ENCODE peak calls at places on chromosomes 1 and 21, in six cellular contexts. One of them, this sample, is unnamed. For H3K4me1, the result is how much of the 10 kb centered on the place peaks cover.

GRCh38 chr1:234836045-234836681 is 226.2 kb upstream of the IRF2BP2 start:
- DNase-seq in upper lobe of left lung: peak
- DNase-seq in OCI-LY7: no peak
- DNase-seq in sigmoid colon: no peak
- DNase-seq in heart left ventricle: no peak
- DNase-seq in psoas muscle: no peak
- DNase-seq in this sample: peak

GRCh38 chr21:19246018-19246417 is 842.4 kb upstream of the TMPRSS15 start:
- DNase-seq in upper lobe of left lung: no peak
- DNase-seq in OCI-LY7: no peak
- DNase-seq in sigmoid colon: no peak
- DNase-seq in heart left ventricle: no peak
- DNase-seq in psoas muscle: no peak
- DNase-seq in this sample: no peak

GRCh38 chr1:98565951-98566350 is 95.6 kb upstream of the SNX7 start:
- DNase-seq in upper lobe of left lung: no peak
- DNase-seq in OCI-LY7: no peak
- DNase-seq in sigmoid colon: no peak
- DNase-seq in heart left ventricle: no peak
- DNase-seq in psoas muscle: no peak
- DNase-seq in this sample: no peak

GRCh38 chr1:32031578-32032286 is 18.1 kb downstream of the KHDRBS1 start:
- DNase-seq in upper lobe of left lung: no peak
- DNase-seq in OCI-LY7: no peak
- DNase-seq in sigmoid colon: no peak
- DNase-seq in heart left ventricle: no peak
- DNase-seq in psoas muscle: no peak
- DNase-seq in this sample: no peak

GRCh38 chr1:199029855-199030254 is 391.0 kb downstream of the PTPRC start:
- DNase-seq in upper lobe of left lung: no peak
- DNase-seq in OCI-LY7: no peak
- DNase-seq in sigmoid colon: no peak
- DNase-seq in heart left ventricle: no peak
- DNase-seq in psoas muscle: no peak
- DNase-seq in this sample: no peak

GRCh38 chr1:197868751-197869501 is 33.5 kb upstream of the C1orf53 start:
- DNase-seq in upper lobe of left lung: peak
- DNase-seq in OCI-LY7: peak
- DNase-seq in sigmoid colon: no peak
- DNase-seq in heart left ventricle: no peak
- DNase-seq in psoas muscle: no peak
- DNase-seq in this sample: no peak

GRCh38 chr1:46277658-46278373 is 25.6 kb downstream of the LRRC41 start:
- DNase-seq in upper lobe of left lung: no peak
- DNase-seq in OCI-LY7: no peak
- DNase-seq in sigmoid colon: no peak
- DNase-seq in heart left ventricle: no peak
- DNase-seq in psoas muscle: no peak
- DNase-seq in this sample: no peak

GRCh38 chr1:34140011-34140676 is 24.9 kb downstream of the CSMD2 start:
- DNase-seq in upper lobe of left lung: no peak
- DNase-seq in OCI-LY7: no peak
- DNase-seq in sigmoid colon: no peak
- DNase-seq in heart left ventricle: no peak
- DNase-seq in psoas muscle: no peak
- DNase-seq in this sample: no peak

GRCh38 chr1:226642421-226642820 is 93.9 kb downstream of the STUM start:
- DNase-seq in upper lobe of left lung: no peak
- DNase-seq in OCI-LY7: no peak
- DNase-seq in sigmoid colon: peak
- DNase-seq in heart left ventricle: peak
- DNase-seq in psoas muscle: peak
- DNase-seq in this sample: peak

GRCh38 chr1:9326596-9326995 is 33.9 kb downstream of the SPSB1 start:
- DNase-seq in upper lobe of left lung: no peak
- DNase-seq in OCI-LY7: no peak
- DNase-seq in sigmoid colon: no peak
- DNase-seq in heart left ventricle: no peak
- DNase-seq in psoas muscle: no peak
- DNase-seq in this sample: no peak

GRCh38 chr1:226541631-226542622 is 6.6 kb upstream of the STUM start:
- DNase-seq in upper lobe of left lung: no peak
- DNase-seq in OCI-LY7: no peak
- DNase-seq in sigmoid colon: peak
- DNase-seq in heart left ventricle: peak
- DNase-seq in psoas muscle: peak
- DNase-seq in this sample: peak

GRCh38 chr1:51957618-51958017 is 32.9 kb downstream of the RAB3B start:
- DNase-seq in upper lobe of left lung: no peak
- DNase-seq in OCI-LY7: no peak
- DNase-seq in sigmoid colon: no peak
- DNase-seq in heart left ventricle: no peak
- DNase-seq in psoas muscle: no peak
- DNase-seq in this sample: no peak

GRCh38 chr1:212124891-212125582 is 89.5 kb downstream of the DTL start:
- DNase-seq in upper lobe of left lung: peak
- DNase-seq in OCI-LY7: no peak
- DNase-seq in sigmoid colon: no peak
- DNase-seq in heart left ventricle: no peak
- DNase-seq in psoas muscle: no peak
- DNase-seq in this sample: no peak

GRCh38 chr1:79043506-79043905 is 37.0 kb upstream of the ADGRL4 start:
- DNase-seq in upper lobe of left lung: no peak
- DNase-seq in OCI-LY7: no peak
- DNase-seq in sigmoid colon: no peak
- DNase-seq in heart left ventricle: no peak
- DNase-seq in psoas muscle: no peak
- DNase-seq in this sample: no peak

GRCh38 chr1:79042539-79042938 is 36.0 kb upstream of the ADGRL4 start:
- DNase-seq in upper lobe of left lung: no peak
- DNase-seq in OCI-LY7: no peak
- DNase-seq in sigmoid colon: no peak
- DNase-seq in heart left ventricle: no peak
- DNase-seq in psoas muscle: no peak
- DNase-seq in this sample: no peak

GRCh38 chr1:79042117-79042516 is 35.6 kb upstream of the ADGRL4 start:
- DNase-seq in upper lobe of left lung: no peak
- DNase-seq in OCI-LY7: no peak
- DNase-seq in sigmoid colon: no peak
- DNase-seq in heart left ventricle: no peak
- DNase-seq in psoas muscle: no peak
- DNase-seq in this sample: no peak

GRCh38 chr1:79041666-79042065 is 35.1 kb upstream of the ADGRL4 start:
- DNase-seq in upper lobe of left lung: no peak
- DNase-seq in OCI-LY7: no peak
- DNase-seq in sigmoid colon: no peak
- DNase-seq in heart left ventricle: no peak
- DNase-seq in psoas muscle: no peak
- DNase-seq in this sample: no peak

GRCh38 chr1:79044974-79045650 is 38.6 kb upstream of the ADGRL4 start:
- DNase-seq in upper lobe of left lung: no peak
- DNase-seq in OCI-LY7: no peak
- DNase-seq in sigmoid colon: no peak
- DNase-seq in heart left ventricle: peak
- DNase-seq in psoas muscle: no peak
- DNase-seq in this sample: no peak
- TF ChIP-seq CTCF in upper lobe of left lung: no peak
- TF ChIP-seq CTCF in OCI-LY7: no peak
- TF ChIP-seq CTCF in sigmoid colon: no peak
- TF ChIP-seq CTCF in heart left ventricle: peak
- TF ChIP-seq CTCF in psoas muscle: no peak
- TF ChIP-seq CTCF in this sample: no peak

DNA sequence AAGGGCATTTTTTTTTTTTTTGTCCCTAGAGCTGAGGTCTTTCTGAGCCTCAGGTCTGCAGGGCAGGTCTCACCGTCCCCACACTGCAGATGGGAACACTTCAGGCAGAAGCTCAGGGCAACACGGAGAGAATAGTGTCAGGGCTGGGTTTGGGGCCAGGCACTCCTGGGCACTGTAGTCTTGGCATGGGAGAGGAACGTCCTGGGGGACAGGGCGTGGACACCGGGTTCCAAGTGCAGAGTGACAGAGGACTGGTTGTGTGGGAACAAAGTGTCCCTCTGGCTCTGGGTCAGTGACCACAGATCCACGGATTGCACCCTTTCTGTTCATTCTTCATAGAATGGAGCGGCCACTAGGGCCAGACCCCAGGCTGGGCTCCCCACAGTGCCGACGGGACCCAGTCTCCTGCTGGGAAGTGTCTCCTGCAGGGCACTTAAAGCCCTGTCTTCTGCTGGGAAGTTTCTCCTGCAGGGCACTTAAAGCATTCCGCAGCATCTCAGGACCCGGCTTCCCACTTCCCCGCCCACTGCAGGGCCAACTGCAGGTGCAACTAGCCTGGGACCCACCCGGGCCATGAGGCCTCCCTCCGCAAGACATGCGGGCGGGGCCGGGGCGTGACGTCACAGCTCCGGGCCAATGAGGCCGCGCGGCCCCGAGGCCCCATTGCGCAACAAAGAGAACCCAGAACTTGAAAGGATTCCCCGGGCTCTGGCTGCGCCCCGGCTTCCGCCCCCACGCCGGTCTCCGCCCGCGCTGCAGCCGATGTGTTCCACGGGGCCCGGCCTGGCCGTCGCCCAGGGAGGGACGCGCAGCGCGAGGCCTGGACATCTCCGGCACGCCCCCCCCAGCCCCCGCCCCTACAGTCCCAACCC is 1.2 kb downstream of the GPR153 start:
- DNase-seq in upper lobe of left lung: peak
- DNase-seq in OCI-LY7: peak
- DNase-seq in sigmoid colon: peak
- DNase-seq in heart left ventricle: peak
- DNase-seq in psoas muscle: peak
- DNase-seq in this sample: peak
- H3K4me3 ChIP-seq in upper lobe of left lung: peak
- H3K4me3 ChIP-seq in OCI-LY7: no peak
- H3K4me3 ChIP-seq in sigmoid colon: peak
- H3K4me3 ChIP-seq in heart left ventricle: peak
- H3K4me3 ChIP-seq in psoas muscle: peak
- H3K4me3 ChIP-seq in this sample: peak

DNA sequence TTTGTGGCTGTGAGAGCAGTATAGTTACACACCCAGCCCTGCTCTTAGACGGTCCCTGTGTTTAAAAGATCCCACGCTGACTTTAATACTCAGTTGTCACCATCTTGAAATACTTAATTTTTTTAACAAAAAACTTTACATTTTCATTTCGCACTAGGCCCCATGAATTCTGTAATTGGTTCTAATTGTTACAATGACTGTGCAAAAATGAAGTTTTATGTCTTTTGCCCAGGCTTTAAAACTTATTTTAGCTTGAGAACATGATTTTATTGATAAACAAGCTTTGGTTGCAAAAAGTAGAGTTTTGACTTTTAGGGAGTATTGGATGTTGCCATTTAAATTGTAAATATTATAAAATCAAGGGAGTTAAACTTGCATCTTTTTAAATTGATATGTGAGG is 22.8 kb upstream of the CRP start:
- DNase-seq in upper lobe of left lung: no peak
- DNase-seq in OCI-LY7: no peak
- DNase-seq in sigmoid colon: no peak
- DNase-seq in heart left ventricle: no peak
- DNase-seq in psoas muscle: no peak
- DNase-seq in this sample: no peak
- H3K4me1 ChIP-seq in upper lobe of left lung: under half
- H3K4me1 ChIP-seq in OCI-LY7: under half
- H3K4me1 ChIP-seq in sigmoid colon: under half
- H3K4me1 ChIP-seq in heart left ventricle: under half
- H3K4me1 ChIP-seq in psoas muscle: under half
- H3K4me1 ChIP-seq in this sample: under half

GRCh38 chr1:115768549-115768948 is at the start of gene CASQ2:
- DNase-seq in upper lobe of left lung: no peak
- DNase-seq in OCI-LY7: no peak
- DNase-seq in sigmoid colon: peak
- DNase-seq in heart left ventricle: peak
- DNase-seq in psoas muscle: peak
- DNase-seq in this sample: no peak

GRCh38 chr1:115767403-115767802 is 1.1 kb downstream of the CASQ2 start:
- DNase-seq in upper lobe of left lung: no peak
- DNase-seq in OCI-LY7: no peak
- DNase-seq in sigmoid colon: no peak
- DNase-seq in heart left ventricle: peak
- DNase-seq in psoas muscle: no peak
- DNase-seq in this sample: no peak

GRCh38 chr1:115771094-115771846 is 2.8 kb upstream of the CASQ2 start:
- DNase-seq in upper lobe of left lung: no peak
- DNase-seq in OCI-LY7: no peak
- DNase-seq in sigmoid colon: no peak
- DNase-seq in heart left ventricle: no peak
- DNase-seq in psoas muscle: no peak
- DNase-seq in this sample: no peak

DNA sequence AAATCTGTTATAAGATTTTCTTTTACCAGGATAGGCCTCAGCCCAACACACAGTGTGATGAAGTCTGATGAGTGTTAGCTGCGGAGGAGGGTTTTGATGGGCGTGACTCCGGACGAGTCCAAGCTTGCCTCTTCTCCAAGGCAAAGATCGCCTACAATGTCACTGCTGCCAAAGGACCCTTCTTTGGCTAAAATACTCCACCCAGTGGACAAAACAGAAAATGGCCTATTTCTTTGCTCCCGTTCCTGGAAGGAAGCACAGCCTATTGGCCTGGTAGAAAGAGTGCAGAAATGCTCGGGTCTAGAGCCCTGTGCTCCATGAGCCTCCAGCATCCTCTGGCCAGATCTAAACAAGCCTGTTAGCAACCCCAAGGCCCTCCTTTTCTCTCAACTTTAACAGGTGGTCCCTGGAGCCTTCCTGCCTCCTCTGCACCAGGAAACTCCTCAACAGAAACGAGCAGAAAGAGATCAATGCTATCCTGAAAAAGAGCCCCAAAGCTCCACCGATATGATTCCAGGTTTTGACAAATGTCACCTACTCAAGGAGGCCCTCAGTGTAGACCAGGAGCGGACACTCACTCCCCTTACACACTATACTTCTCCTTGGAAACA is 3.4 kb upstream of the CASQ2 start:
- DNase-seq in upper lobe of left lung: peak
- DNase-seq in OCI-LY7: peak
- DNase-seq in sigmoid colon: peak
- DNase-seq in heart left ventricle: peak
- DNase-seq in psoas muscle: peak
- DNase-seq in this sample: peak
- TF ChIP-seq CTCF in upper lobe of left lung: peak
- TF ChIP-seq CTCF in OCI-LY7: peak
- TF ChIP-seq CTCF in sigmoid colon: peak
- TF ChIP-seq CTCF in heart left ventricle: peak
- TF ChIP-seq CTCF in psoas muscle: peak
- TF ChIP-seq CTCF in this sample: peak

DNA sequence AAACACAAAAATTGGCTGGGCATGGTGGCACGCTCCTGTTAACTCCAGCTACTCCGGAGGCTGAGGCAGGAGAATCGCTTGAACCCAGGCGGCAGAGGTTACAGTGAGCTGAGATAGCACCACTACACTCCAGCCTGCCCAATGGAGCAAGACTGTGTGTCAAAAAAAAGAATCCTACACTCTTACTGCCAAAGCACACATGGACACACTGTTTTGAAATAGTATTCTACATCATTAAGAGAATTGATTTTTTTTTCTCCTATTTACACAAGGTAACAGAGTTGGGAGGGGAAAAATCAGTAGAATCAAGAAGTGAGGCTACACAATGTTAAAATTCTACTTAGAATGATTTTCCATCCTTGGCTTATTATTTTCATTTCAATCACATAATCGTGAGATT is 42.1 kb upstream of the SDC3 start:
- DNase-seq in upper lobe of left lung: no peak
- DNase-seq in OCI-LY7: no peak
- DNase-seq in sigmoid colon: no peak
- DNase-seq in heart left ventricle: no peak
- DNase-seq in psoas muscle: no peak
- DNase-seq in this sample: no peak
- H3K4me3 ChIP-seq in upper lobe of left lung: no peak
- H3K4me3 ChIP-seq in OCI-LY7: no peak
- H3K4me3 ChIP-seq in sigmoid colon: no peak
- H3K4me3 ChIP-seq in heart left ventricle: no peak
- H3K4me3 ChIP-seq in psoas muscle: no peak
- H3K4me3 ChIP-seq in this sample: no peak

GRCh38 chr21:42362700-42363099 is 3.6 kb downstream of the TFF1 start:
- DNase-seq in upper lobe of left lung: no peak
- DNase-seq in OCI-LY7: peak
- DNase-seq in sigmoid colon: no peak
- DNase-seq in heart left ventricle: no peak
- DNase-seq in psoas muscle: no peak
- DNase-seq in this sample: no peak
- H3K4me1 ChIP-seq in upper lobe of left lung: under half
- H3K4me1 ChIP-seq in OCI-LY7: under half
- H3K4me1 ChIP-seq in sigmoid colon: under half
- H3K4me1 ChIP-seq in heart left ventricle: under half
- H3K4me1 ChIP-seq in psoas muscle: under half
- H3K4me1 ChIP-seq in this sample: under half